ENCODE peak calls at places on chromosomes 5 and 9, in nine cellular contexts. A, C, R, W, I, J, Q, V and S are unnamed samples.
A peak's percentile ranks its signal among the peaks of the same experiment; 100 is the strongest.

GRCh38 chr5:83595217-83595616 is 123.7 kb downstream of the VCAN start:
- DNase-seq in A (no peak), C (no peak), R (no peak), W (no peak), I (no peak), J (no peak), Q (no peak), V (no peak), S (no peak)

GRCh38 chr5:173868096-173868879 is 19.9 kb upstream of the CPEB4 start:
- DNase-seq in A (no peak), C (peak; percentile 39), R (no peak), W (no peak), I (no peak), J (no peak), Q (no peak), V (no peak), S (no peak)

GRCh38 chr9:95088421-95089161 is 228.9 kb downstream of the FANCC start:
- DNase-seq in A (no peak), C (peak; percentile 11), R (no peak), W (no peak), I (no peak), J (no peak), Q (no peak), V (no peak), S (no peak)

GRCh38 chr9:90142580-90142979 is 500.0 kb downstream of the DIRAS2 start:
- DNase-seq in A (peak; percentile 51), C (peak; percentile 65), R (peak; percentile 71), W (peak; percentile 58), I (no peak), J (peak; percentile 52), Q (peak; percentile 49), V (no peak), S (peak; percentile 53)

GRCh38 chr5:68730220-68731010 is 363.4 kb upstream of the SLC30A5 start:
- DNase-seq in A (no peak), C (peak; percentile 43), R (no peak), W (no peak), I (peak; percentile 33), J (peak; percentile 97), Q (peak; percentile 33), V (peak; percentile 4), S (no peak)

GRCh38 chr9:113369583-113370140 is 7.1 kb downstream of the HDHD3 start:
- DNase-seq in A (no peak), C (peak; percentile 92), R (no peak), W (no peak), I (no peak), J (no peak), Q (no peak), V (no peak), S (peak; percentile 95)

GRCh38 chr5:68216737-68217231 is 1.2 kb downstream of the PIK3R1 start:
- DNase-seq in A (no peak), C (no peak), R (no peak), W (no peak), I (no peak), J (peak; percentile 59), Q (no peak), V (peak; percentile 12), S (no peak)

GRCh38 chr9:110252509-110253139 is 3.7 kb downstream of the TXN start:
- DNase-seq in A (no peak), C (no peak), R (no peak), W (no peak), I (no peak), J (no peak), Q (no peak), V (no peak), S (no peak)

GRCh38 chr5:149759986-149760699 is 30.0 kb downstream of the PPARGC1B start:
- DNase-seq in A (no peak), C (no peak), R (no peak), W (no peak), I (no peak), J (no peak), Q (no peak), V (no peak), S (no peak)

GRCh38 chr9:35689601-35690446 is at the start of gene TPM2:
- DNase-seq in A (no peak), C (peak; percentile 37), R (no peak), W (no peak), I (peak; percentile 84), J (no peak), Q (no peak), V (peak; percentile 44), S (no peak)

GRCh38 chr5:67537439-67538342 is 341.1 kb upstream of the CD180 start:
- DNase-seq in A (no peak), C (no peak), R (no peak), W (no peak), I (no peak), J (no peak), Q (no peak), V (no peak), S (no peak)

GRCh38 chr5:36027711-36028110 is 36.5 kb upstream of the UGT3A1 start:
- DNase-seq in A (no peak), C (no peak), R (no peak), W (no peak), I (no peak), J (no peak), Q (no peak), V (no peak), S (no peak)

GRCh38 chr5:151155777-151156731 is 1.5 kb downstream of the ANXA6 start:
- DNase-seq in A (no peak), C (peak; percentile 35), R (no peak), W (no peak), I (no peak), J (peak; percentile 46), Q (no peak), V (peak; percentile 54), S (peak; percentile 95)

GRCh38 chr5:91419571-91420537 is 36.7 kb upstream of the ARRDC3 start:
- DNase-seq in A (peak; percentile 68), C (peak; percentile 59), R (peak; percentile 87), W (peak; percentile 69), I (peak; percentile 26), J (peak; percentile 67), Q (peak; percentile 66), V (no peak), S (peak; percentile 73)

GRCh38 chr5:137340899-137341298 is 158.2 kb downstream of the SPOCK1 start:
- DNase-seq in A (no peak), C (no peak), R (no peak), W (no peak), I (no peak), J (no peak), Q (no peak), V (no peak), S (no peak)

GRCh38 chr5:32074401-32074800 is 99.7 kb downstream of the GOLPH3 start:
- DNase-seq in A (no peak), C (no peak), R (no peak), W (no peak), I (no peak), J (no peak), Q (no peak), V (no peak), S (peak; percentile 43)

GRCh38 chr9:117303643-117304230 is 111.1 kb downstream of the ASTN2 start:
- DNase-seq in A (no peak), C (no peak), R (no peak), W (no peak), I (no peak), J (peak; percentile 84), Q (no peak), V (no peak), S (no peak)

GRCh38 chr9:129482521-129483466 is 138.1 kb downstream of the C9orf50 start:
- DNase-seq in A (no peak), C (peak; percentile 95), R (peak; percentile 71), W (peak; percentile 40), I (no peak), J (peak; percentile 87), Q (peak; percentile 87), V (no peak), S (peak; percentile 89)

GRCh38 chr5:75367401-75367800 is 30.4 kb downstream of the HMGCR start:
- DNase-seq in A (no peak), C (no peak), R (no peak), W (no peak), I (no peak), J (no peak), Q (no peak), V (no peak), S (no peak)

GRCh38 chr5:8843766-8844165 is 702.1 kb downstream of the SEMA5A start:
- DNase-seq in A (no peak), C (no peak), R (no peak), W (no peak), I (no peak), J (no peak), Q (peak; percentile 28), V (no peak), S (no peak)

GRCh38 chr5:168683247-168683926 is 104.2 kb upstream of the PANK3 start:
- DNase-seq in A (no peak), C (no peak), R (peak; percentile 58), W (no peak), I (no peak), J (no peak), Q (no peak), V (no peak), S (no peak)